ENCODE peak calls at places on chromosomes 2 and 18, in five cellular contexts. One of them, this sample, is unnamed.

GRCh38 chr2:26246818-26247217 is 2.1 kb downstream of the HADHB start:
- DNase-seq in cardiac fibroblast: peak
- DNase-seq in cardiac muscle cell: peak
- DNase-seq in heart left ventricle: no peak
- DNase-seq in K562: peak
- DNase-seq in this sample: no peak

GRCh38 chr2:227147023-227147422 is 17.0 kb downstream of the COL4A4 start:
- DNase-seq in cardiac fibroblast: peak
- DNase-seq in cardiac muscle cell: peak
- DNase-seq in heart left ventricle: no peak
- DNase-seq in K562: no peak
- DNase-seq in this sample: no peak

GRCh38 chr2:84703831-84704230 is 177.1 kb downstream of the TRABD2A start:
- DNase-seq in cardiac fibroblast: no peak
- DNase-seq in cardiac muscle cell: no peak
- DNase-seq in heart left ventricle: no peak
- DNase-seq in K562: no peak
- DNase-seq in this sample: no peak

GRCh38 chr2:37244017-37244416 is 12.6 kb downstream of the NDUFAF7 start:
- DNase-seq in cardiac fibroblast: no peak
- DNase-seq in cardiac muscle cell: peak
- DNase-seq in heart left ventricle: no peak
- DNase-seq in K562: no peak
- DNase-seq in this sample: no peak

GRCh38 chr2:71813801-71814470 is 333.7 kb downstream of the CYP26B1 start:
- DNase-seq in cardiac fibroblast: no peak
- DNase-seq in cardiac muscle cell: no peak
- DNase-seq in heart left ventricle: no peak
- DNase-seq in K562: no peak
- DNase-seq in this sample: no peak

GRCh38 chr18:74328196-74328595 is 12.6 kb downstream of the C18orf63 start:
- DNase-seq in cardiac fibroblast: peak
- DNase-seq in cardiac muscle cell: no peak
- DNase-seq in heart left ventricle: no peak
- DNase-seq in K562: no peak
- DNase-seq in this sample: peak

GRCh38 chr2:40130251-40130994 is 321.5 kb downstream of the SLC8A1 start:
- DNase-seq in cardiac fibroblast: peak
- DNase-seq in cardiac muscle cell: peak
- DNase-seq in heart left ventricle: peak
- DNase-seq in K562: no peak
- DNase-seq in this sample: peak

GRCh38 chr2:10410001-10410671 is 38.0 kb downstream of the ODC1 start:
- DNase-seq in cardiac fibroblast: no peak
- DNase-seq in cardiac muscle cell: no peak
- DNase-seq in heart left ventricle: no peak
- DNase-seq in K562: no peak
- DNase-seq in this sample: no peak

GRCh38 chr2:60992985-60993392 is 24.5 kb upstream of the PEX13 start:
- DNase-seq in cardiac fibroblast: no peak
- DNase-seq in cardiac muscle cell: no peak
- DNase-seq in heart left ventricle: no peak
- DNase-seq in K562: no peak
- DNase-seq in this sample: no peak

GRCh38 chr2:132384491-132385186 is 32.0 kb upstream of the GPR39 start:
- DNase-seq in cardiac fibroblast: no peak
- DNase-seq in cardiac muscle cell: no peak
- DNase-seq in heart left ventricle: no peak
- DNase-seq in K562: no peak
- DNase-seq in this sample: peak

GRCh38 chr2:15889800-15890498 is 50.4 kb upstream of the MYCN start:
- DNase-seq in cardiac fibroblast: no peak
- DNase-seq in cardiac muscle cell: no peak
- DNase-seq in heart left ventricle: peak
- DNase-seq in K562: no peak
- DNase-seq in this sample: no peak

GRCh38 chr2:113890253-113891235 is 655 bp downstream of the ACTR3 start:
- DNase-seq in cardiac fibroblast: peak
- DNase-seq in cardiac muscle cell: peak
- DNase-seq in heart left ventricle: peak
- DNase-seq in K562: peak
- DNase-seq in this sample: peak

GRCh38 chr2:25252291-25253152 is 84.1 kb upstream of the POMC start:
- DNase-seq in cardiac fibroblast: peak
- DNase-seq in cardiac muscle cell: peak
- DNase-seq in heart left ventricle: peak
- DNase-seq in K562: peak
- DNase-seq in this sample: no peak

GRCh38 chr18:12882416-12882815 is 1.6 kb downstream of the PTPN2 start:
- DNase-seq in cardiac fibroblast: no peak
- DNase-seq in cardiac muscle cell: no peak
- DNase-seq in heart left ventricle: no peak
- DNase-seq in K562: no peak
- DNase-seq in this sample: no peak

GRCh38 chr2:241598487-241598886 is 38.5 kb downstream of the THAP4 start:
- DNase-seq in cardiac fibroblast: no peak
- DNase-seq in cardiac muscle cell: no peak
- DNase-seq in heart left ventricle: no peak
- DNase-seq in K562: no peak
- DNase-seq in this sample: no peak

GRCh38 chr18:67515987-67516431 is 511 bp downstream of the DSEL start:
- DNase-seq in cardiac fibroblast: peak
- DNase-seq in cardiac muscle cell: peak
- DNase-seq in heart left ventricle: peak
- DNase-seq in K562: peak
- DNase-seq in this sample: peak

GRCh38 chr2:119649364-119649917 is 29.6 kb upstream of the TMEM177 start:
- DNase-seq in cardiac fibroblast: peak
- DNase-seq in cardiac muscle cell: peak
- DNase-seq in heart left ventricle: no peak
- DNase-seq in K562: no peak
- DNase-seq in this sample: no peak

GRCh38 chr2:393711-394696 is 106.1 kb upstream of the ALKAL2 start:
- DNase-seq in cardiac fibroblast: peak
- DNase-seq in cardiac muscle cell: no peak
- DNase-seq in heart left ventricle: no peak
- DNase-seq in K562: no peak
- DNase-seq in this sample: peak

GRCh38 chr2:75493230-75493629 is 67.5 kb downstream of the EVA1A start:
- DNase-seq in cardiac fibroblast: no peak
- DNase-seq in cardiac muscle cell: no peak
- DNase-seq in heart left ventricle: no peak
- DNase-seq in K562: no peak
- DNase-seq in this sample: no peak
- TF ChIP-seq CTCF in cardiac fibroblast: no peak
- TF ChIP-seq CTCF in cardiac muscle cell: no peak
- TF ChIP-seq CTCF in heart left ventricle: no peak
- TF ChIP-seq CTCF in K562: no peak
- TF ChIP-seq CTCF in this sample: no peak

DNA sequence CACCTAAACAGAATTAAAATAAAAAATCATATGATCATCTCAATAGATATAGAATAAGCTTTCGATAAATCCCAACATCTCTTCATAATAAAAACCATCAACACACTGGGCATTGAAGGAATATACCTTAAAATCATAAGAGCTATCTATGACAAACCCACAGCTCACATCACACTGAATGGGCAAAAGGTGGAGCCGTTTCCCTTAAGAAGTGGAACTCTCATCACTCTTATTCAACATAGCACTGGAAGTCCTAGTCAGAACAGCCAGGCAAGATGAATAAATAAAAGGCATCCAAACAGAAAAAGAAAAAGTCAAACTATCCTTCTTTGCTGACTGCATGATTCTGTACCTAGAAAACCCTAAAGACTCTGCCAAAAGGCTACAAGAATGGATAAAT is 510.3 kb downstream of the ZNF804A start:
- DNase-seq in cardiac fibroblast: no peak
- DNase-seq in cardiac muscle cell: no peak
- DNase-seq in heart left ventricle: no peak
- DNase-seq in K562: no peak
- DNase-seq in this sample: no peak
- H3K4me3 ChIP-seq in cardiac fibroblast: no peak
- H3K4me3 ChIP-seq in cardiac muscle cell: no peak
- H3K4me3 ChIP-seq in heart left ventricle: no peak
- H3K4me3 ChIP-seq in K562: no peak
- H3K4me3 ChIP-seq in this sample: no peak

GRCh38 chr2:69192176-69192945 is 179.4 kb downstream of the ANTXR1 start:
- DNase-seq in cardiac fibroblast: no peak
- DNase-seq in cardiac muscle cell: no peak
- DNase-seq in heart left ventricle: no peak
- DNase-seq in K562: no peak
- DNase-seq in this sample: peak
- TF ChIP-seq CTCF in cardiac fibroblast: no peak
- TF ChIP-seq CTCF in cardiac muscle cell: no peak
- TF ChIP-seq CTCF in heart left ventricle: no peak
- TF ChIP-seq CTCF in K562: no peak
- TF ChIP-seq CTCF in this sample: no peak

DNA sequence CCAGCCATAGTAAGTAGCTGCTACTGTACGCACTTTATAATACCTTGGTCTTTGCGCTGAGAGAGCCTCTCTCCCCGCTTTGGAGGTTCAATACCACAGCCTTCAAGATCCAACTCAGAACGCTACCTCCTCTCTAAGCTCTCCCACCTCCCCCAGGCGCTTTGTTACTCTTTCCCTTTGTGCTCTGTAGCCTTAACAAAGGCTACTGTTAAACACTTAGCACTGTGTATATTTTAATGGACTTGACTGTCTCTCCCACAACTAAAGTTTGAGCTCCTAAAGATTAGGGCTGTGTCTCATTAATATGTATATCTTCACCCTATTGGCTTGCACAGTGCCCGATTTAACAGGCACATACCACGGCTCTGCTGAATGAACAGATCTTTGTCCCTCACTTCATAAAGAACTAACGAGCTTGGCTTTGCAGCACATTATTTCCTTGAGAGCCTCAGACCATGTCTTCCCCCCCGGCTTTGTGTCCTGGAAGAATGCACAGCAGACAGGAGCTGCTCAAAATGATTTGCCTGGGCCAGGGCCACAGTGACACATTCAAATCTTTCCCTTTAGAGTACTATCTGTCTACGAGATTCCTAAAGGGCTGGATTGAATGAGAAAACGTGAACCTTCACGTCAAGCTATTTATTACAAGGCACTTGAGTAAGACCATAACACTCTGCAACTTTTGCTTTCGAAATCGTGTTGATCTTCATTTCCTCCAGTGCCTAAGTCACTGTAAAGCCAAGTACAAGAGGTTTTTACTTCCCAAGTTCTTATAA is 22.1 kb downstream of the ABHD3 start:
- DNase-seq in cardiac fibroblast: peak
- DNase-seq in cardiac muscle cell: peak
- DNase-seq in heart left ventricle: no peak
- DNase-seq in K562: no peak
- DNase-seq in this sample: peak
- H3K4me3 ChIP-seq in cardiac fibroblast: peak
- H3K4me3 ChIP-seq in cardiac muscle cell: no peak
- H3K4me3 ChIP-seq in heart left ventricle: peak
- H3K4me3 ChIP-seq in K562: no peak
- H3K4me3 ChIP-seq in this sample: peak

GRCh38 chr2:156322103-156322671 is 10.3 kb downstream of the NR4A2 start:
- DNase-seq in cardiac fibroblast: no peak
- DNase-seq in cardiac muscle cell: no peak
- DNase-seq in heart left ventricle: no peak
- DNase-seq in K562: no peak
- DNase-seq in this sample: no peak

GRCh38 chr2:156321243-156321904 is 11.1 kb downstream of the NR4A2 start:
- DNase-seq in cardiac fibroblast: no peak
- DNase-seq in cardiac muscle cell: no peak
- DNase-seq in heart left ventricle: no peak
- DNase-seq in K562: no peak
- DNase-seq in this sample: no peak

GRCh38 chr2:156320491-156320896 is 12.0 kb downstream of the NR4A2 start:
- DNase-seq in cardiac fibroblast: peak
- DNase-seq in cardiac muscle cell: peak
- DNase-seq in heart left ventricle: peak
- DNase-seq in K562: peak
- DNase-seq in this sample: no peak

GRCh38 chr2:156317631-156318030 is 14.9 kb downstream of the NR4A2 start:
- DNase-seq in cardiac fibroblast: no peak
- DNase-seq in cardiac muscle cell: no peak
- DNase-seq in heart left ventricle: no peak
- DNase-seq in K562: no peak
- DNase-seq in this sample: no peak

DNA sequence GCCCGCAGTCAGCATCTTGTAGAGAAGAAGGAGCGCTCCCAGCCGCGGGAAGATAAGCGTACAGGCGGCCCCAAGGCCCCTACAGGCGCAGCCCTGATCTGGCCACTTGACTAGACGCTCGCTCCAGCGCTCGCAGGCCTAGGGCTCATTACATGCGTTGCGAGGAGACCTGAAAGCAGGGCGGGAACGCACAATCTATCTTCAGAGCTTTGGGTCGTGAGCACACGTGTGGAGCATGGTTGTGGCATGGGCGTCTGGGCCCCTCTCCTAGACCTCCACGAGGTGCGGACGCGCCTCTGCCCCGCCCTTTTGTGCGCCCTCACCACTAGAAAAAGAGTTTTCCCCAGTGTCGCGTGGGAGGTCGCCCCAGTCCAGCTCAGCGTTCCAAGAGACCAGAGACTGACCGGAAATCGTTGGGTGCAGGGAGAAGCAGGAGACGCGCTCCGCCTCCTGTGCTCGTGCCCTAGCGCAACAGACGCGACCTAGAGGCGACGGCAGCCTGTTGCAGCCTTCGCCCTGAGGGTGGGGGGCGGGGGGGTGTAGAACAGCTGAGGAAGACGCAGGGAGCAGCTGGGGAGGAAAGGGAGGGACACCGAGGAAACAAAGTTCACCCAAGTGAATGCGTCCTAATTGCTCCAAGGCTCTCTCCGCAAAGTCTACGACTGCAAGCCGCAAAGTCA is 12.6 kb downstream of the NR4A2 start:
- DNase-seq in cardiac fibroblast: peak
- DNase-seq in cardiac muscle cell: peak
- DNase-seq in heart left ventricle: peak
- DNase-seq in K562: peak
- DNase-seq in this sample: no peak
- TF ChIP-seq CTCF in cardiac fibroblast: peak
- TF ChIP-seq CTCF in cardiac muscle cell: no peak
- TF ChIP-seq CTCF in heart left ventricle: no peak
- TF ChIP-seq CTCF in K562: peak
- TF ChIP-seq CTCF in this sample: no peak

GRCh38 chr18:58847383-58848071 is 17.1 kb upstream of the ZNF532 start:
- DNase-seq in cardiac fibroblast: no peak
- DNase-seq in cardiac muscle cell: no peak
- DNase-seq in heart left ventricle: peak
- DNase-seq in K562: no peak
- DNase-seq in this sample: no peak
- H3K4me3 ChIP-seq in cardiac fibroblast: no peak
- H3K4me3 ChIP-seq in cardiac muscle cell: no peak
- H3K4me3 ChIP-seq in heart left ventricle: peak
- H3K4me3 ChIP-seq in K562: no peak
- H3K4me3 ChIP-seq in this sample: no peak